ENCODE peak calls at places on chromosomes 6 and 20, in six cellular contexts. T is thyroid gland, E is body of pancreas, J is right cardiac atrium, V is psoas muscle, M is ovary. X is an unnamed sample. For H3K4me1, the result is how much of the 10 kb centered on the place peaks cover.

GRCh38 chr20:50716518-50716917 is 14.9 kb upstream of the PARD6B start:
- DNase-seq in E (no peak), M (no peak), T (no peak), J (no peak), V (no peak), X (no peak)

GRCh38 chr20:17298169-17298568 is 71.3 kb downstream of the PCSK2 start:
- DNase-seq in M (no peak), T (no peak), J (no peak), V (no peak), E (no peak), X (no peak)

GRCh38 chr20:13139459-13140150 is 81.5 kb upstream of the ISM1 start:
- DNase-seq in J (no peak), V (no peak), E (no peak), M (no peak), T (no peak), X (no peak)

GRCh38 chr6:138109042-138109997 is 2.1 kb upstream of the PERP start:
- DNase-seq in V (peak), E (peak), J (peak), M (peak), T (peak), X (peak)

GRCh38 chr6:33007831-33008395 is 1.5 kb downstream of the HLA-DOA start:
- DNase-seq in E (no peak), J (no peak), M (no peak), V (no peak), T (no peak), X (no peak)

GRCh38 chr6:54681987-54682386 is 164.6 kb upstream of the FAM83B start:
- DNase-seq in M (no peak), V (no peak), J (no peak), T (no peak), E (no peak), X (no peak)

GRCh38 chr20:44423480-44423879 is 52.2 kb upstream of the TTPAL start:
- DNase-seq in M (no peak), E (no peak), V (no peak), T (no peak), J (no peak), X (no peak)

GRCh38 chr6:113630738-113631535 is 226.2 kb upstream of the MARCKS start:
- DNase-seq in E (no peak), J (peak), V (no peak), M (no peak), T (peak), X (no peak)

GRCh38 chr6:137264308-137265075 is 45.3 kb upstream of the IFNGR1 start:
- DNase-seq in V (peak), M (no peak), E (no peak), J (peak), T (no peak), X (no peak)

GRCh38 chr20:21941941-21942805 is 236.7 kb downstream of the PAX1 start:
- DNase-seq in T (no peak), V (no peak), M (no peak), J (no peak), E (no peak), X (no peak)

GRCh38 chr6:26183237-26183580 is 96.0 kb downstream of the HFE start:
- DNase-seq in M (no peak), J (peak), E (no peak), V (no peak), T (no peak), X (no peak)

GRCh38 chr6:7114744-7115451 is 7.1 kb downstream of the RREB1 start:
- DNase-seq in M (no peak), J (no peak), E (no peak), T (peak), V (no peak), X (no peak)
- H3K4me1 ChIP-seq in M (under half), J (under half), E (under half), T (half or more), V (half or more), X (under half)

GRCh38 chr6:63676412-63677114 is 41.0 kb downstream of the PHF3 start:
- DNase-seq in T (no peak), E (no peak), M (no peak), J (no peak), V (no peak), X (no peak)
- H3K4me3 ChIP-seq in T (no peak), E (no peak), M (no peak), J (no peak), V (no peak), X (no peak)

GRCh38 chr6:135230702-135231468 is 49.8 kb downstream of the MYB start:
- DNase-seq in J (no peak), V (no peak), E (no peak), T (no peak), M (no peak), X (no peak)
- H3K27ac ChIP-seq in J (no peak), V (no peak), E (no peak), T (no peak), M (no peak), X (no peak)

GRCh38 chr20:31606928-31607639 is 2.0 kb downstream of the ID1 start:
- DNase-seq in E (no peak), T (peak), M (peak), J (peak), V (no peak), X (peak)

GRCh38 chr20:31607640-31608255 is 2.7 kb downstream of the ID1 start:
- DNase-seq in E (no peak), M (no peak), V (no peak), T (no peak), J (no peak), X (no peak)

GRCh38 chr20:31605031-31605901 is at the start of gene ID1:
- DNase-seq in J (peak), T (peak), V (peak), M (peak), E (peak), X (peak)

GRCh38 chr20:31605902-31606677 is 1.0 kb downstream of the ID1 start:
- DNase-seq in V (peak), J (peak), M (peak), E (no peak), T (peak), X (peak)

DNA sequence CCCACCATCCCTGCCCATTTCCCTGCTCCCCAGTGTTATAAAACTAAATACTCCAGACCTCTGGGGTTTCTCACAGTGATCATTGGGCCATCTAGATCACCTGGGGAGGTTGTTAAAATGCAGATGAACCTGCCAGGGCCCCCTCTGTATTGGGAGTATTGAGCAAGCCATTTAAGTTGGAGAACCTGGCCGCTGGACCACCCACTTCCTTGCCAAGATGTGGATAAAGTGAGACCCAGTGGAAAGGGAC is 1.5 kb downstream of the ID1 start:
- DNase-seq in T (no peak), M (no peak), E (no peak), J (no peak), V (no peak), X (no peak)
- H3K4me1 ChIP-seq in T (half or more), M (under half), E (half or more), J (under half), V (under half), X (under half)

GRCh38 chr6:3698021-3698420 is 53.5 kb downstream of the PXDC1 start:
- DNase-seq in E (no peak), M (no peak), T (no peak), V (no peak), J (no peak), X (no peak)

GRCh38 chr6:3696525-3696924 is 55.0 kb downstream of the PXDC1 start:
- DNase-seq in J (no peak), V (peak), M (no peak), E (no peak), T (no peak), X (no peak)

GRCh38 chr6:3695065-3695830 is 56.3 kb downstream of the PXDC1 start:
- DNase-seq in T (no peak), E (no peak), J (no peak), M (no peak), V (no peak), X (no peak)

GRCh38 chr6:3699231-3699630 is 52.3 kb downstream of the PXDC1 start:
- DNase-seq in E (no peak), J (no peak), T (no peak), V (no peak), M (no peak), X (no peak)

GRCh38 chr6:3697609-3698008 is 53.9 kb downstream of the PXDC1 start:
- DNase-seq in T (no peak), J (no peak), M (no peak), E (no peak), V (no peak), X (no peak)
- H3K4me3 ChIP-seq in T (no peak), J (no peak), M (no peak), E (no peak), V (no peak), X (no peak)

GRCh38 chr20:62979310-62979709 is 26.8 kb downstream of the SLC17A9 start:
- DNase-seq in T (no peak), E (no peak), M (no peak), V (no peak), J (no peak), X (no peak)

GRCh38 chr20:62980380-62980960 is 26.3 kb downstream of the BHLHE23 start:
- DNase-seq in V (no peak), J (no peak), E (no peak), M (no peak), T (no peak), X (no peak)

GRCh38 chr20:62982124-62983075 is 24.4 kb downstream of the BHLHE23 start:
- DNase-seq in E (no peak), J (no peak), T (no peak), V (no peak), M (no peak), X (no peak)

GRCh38 chr20:62979876-62980373 is 26.8 kb downstream of the BHLHE23 start:
- DNase-seq in T (no peak), E (no peak), J (no peak), V (no peak), M (no peak), X (no peak)

GRCh38 chr20:62980970-62981369 is 25.8 kb downstream of the BHLHE23 start:
- DNase-seq in V (no peak), M (no peak), E (no peak), J (no peak), T (no peak), X (no peak)
- H3K27ac ChIP-seq in V (no peak), M (no peak), E (no peak), J (no peak), T (no peak), X (no peak)